ENCODE peak calls at places on chromosome 13, in four cellular contexts. V, D, S and X are unnamed samples.

GRCh38 chr13:51325837-51326236 is 13.7 kb upstream of the SERPINE3 start:
- DNase-seq in V (no peak), D (no peak), S (no peak), X (no peak)

GRCh38 chr13:80029170-80029569 is 311.8 kb downstream of the SPRY2 start:
- DNase-seq in V (no peak), D (no peak), S (peak; percentile 37), X (no peak)

GRCh38 chr13:28865312-28865711 is 45.2 kb downstream of the MTUS2 start:
- DNase-seq in V (no peak), D (no peak), S (no peak), X (no peak)

GRCh38 chr13:44385401-44385800 is 11.8 kb downstream of the SERP2 start:
- DNase-seq in V (no peak), D (no peak), S (no peak), X (no peak)

GRCh38 chr13:110546933-110547332 is 14.6 kb downstream of the RAB20 start:
- DNase-seq in V (no peak), D (no peak), S (peak; percentile 88), X (peak; percentile 76)

GRCh38 chr13:40665754-40666057 is 735 bp downstream of the FOXO1 start:
- DNase-seq in V (peak; percentile 6), D (no peak), S (no peak), X (no peak)

GRCh38 chr13:29561918-29562317 is 33.6 kb downstream of the SLC7A1 start:
- DNase-seq in V (no peak), D (no peak), S (no peak), X (no peak)

GRCh38 chr13:112428704-112429103 is 52.5 kb downstream of the SPACA7 start:
- DNase-seq in V (no peak), D (no peak), S (no peak), X (no peak)

GRCh38 chr13:19957320-19958118 is 1.0 kb upstream of the ZMYM2 start:
- DNase-seq in V (peak; percentile 83), D (peak; percentile 75), S (peak; percentile 81), X (peak; percentile 38)

GRCh38 chr13:95355491-95355890 is 54.2 kb upstream of the ABCC4 start:
- DNase-seq in V (peak; percentile 43), D (no peak), S (no peak), X (no peak)

GRCh38 chr13:33526718-33527117 is 241.2 kb upstream of the STARD13 start:
- DNase-seq in V (no peak), D (no peak), S (no peak), X (no peak)

GRCh38 chr13:98565726-98566577 is 11.0 kb downstream of the STK24 start:
- DNase-seq in V (no peak), D (no peak), S (peak; percentile 77), X (peak; percentile 21)

GRCh38 chr13:73733691-73734090 is 400.5 kb downstream of the KLF12 start:
- DNase-seq in V (no peak), D (no peak), S (no peak), X (no peak)

GRCh38 chr13:97307882-97308624 is 85.9 kb downstream of the MBNL2 start:
- DNase-seq in V (peak; percentile 17), D (no peak), S (no peak), X (peak; percentile 22)

GRCh38 chr13:39417643-39418042 is 185.3 kb downstream of the LHFPL6 start:
- DNase-seq in V (peak; percentile 68), D (no peak), S (no peak), X (no peak)

GRCh38 chr13:43377955-43378354 is 354.6 kb downstream of the DNAJC15 start:
- DNase-seq in V (no peak), D (no peak), S (no peak), X (no peak)

GRCh38 chr13:19052931-19053330 is 128.7 kb downstream of the TUBA3C start:
- DNase-seq in V (no peak), D (no peak), S (no peak), X (no peak)

GRCh38 chr13:26585136-26585535 is 27.7 kb downstream of the WASF3 start:
- DNase-seq in V (no peak), D (no peak), S (no peak), X (no peak)